ENCODE peak calls at places on chromosomes 13 and 19, in ten cellular contexts. W is heart right ventricle; E is left ventricle myocardium inferior; K is iPS DF 19.7; V is AG08395; R is NCI-H774; Z is Karpas-422; O is stimulated activated CD8-positive, alpha-beta memory T cell treated with anti-CD3 and anti-CD28 coated beads, Interleukin-7, amount 100 ng/mL, for 48 hours; M is stimulated activated CD4-positive, alpha-beta T cell treated with anti-CD3 and anti-CD28 coated beads, Interleukin-1b, Interleukin-23, amount 100 ng/mL, for 24 hours; D is GM04504. J is an unnamed sample.
A peak's percentile ranks its signal among the peaks of the same experiment; 100 is the strongest.

GRCh38 chr19:2188708-2189385 is 25.1 kb downstream of the DOT1L start:
- DNase-seq in M (peak; percentile 25), R (no peak), D (no peak), Z (no peak), E (no peak), W (no peak), V (no peak), O (no peak), K (no peak), J (no peak)

GRCh38 chr13:44243198-44243852 is 130.3 kb upstream of the SERP2 start:
- DNase-seq in D (no peak), O (no peak), K (peak; percentile 28), Z (peak; percentile 71), E (no peak), M (no peak), V (peak; percentile 17), R (no peak), W (peak; percentile 57), J (no peak)

GRCh38 chr19:29671393-29672076 is 6.3 kb downstream of the PLEKHF1 start:
- DNase-seq in M (peak; percentile 81), D (no peak), V (no peak), K (no peak), Z (peak; percentile 74), E (peak; percentile 68), O (peak; percentile 67), R (no peak), W (peak; percentile 46), J (peak; percentile 84)

GRCh38 chr19:40241809-40242384 is 15.4 kb upstream of the CCNP start:
- DNase-seq in V (no peak), R (no peak), O (no peak), D (no peak), Z (no peak), M (no peak), E (peak; percentile 74), W (peak; percentile 83), K (no peak), J (no peak)

GRCh38 chr13:32745509-32745908 is 159.3 kb downstream of the PDS5B start:
- DNase-seq in K (no peak), M (no peak), W (no peak), R (no peak), V (no peak), D (no peak), O (no peak), Z (no peak), E (no peak), J (no peak)

GRCh38 chr19:32879741-32880140 is 10.2 kb upstream of the SLC7A9 start:
- DNase-seq in E (no peak), W (no peak), O (no peak), K (no peak), D (no peak), M (no peak), Z (no peak), R (no peak), V (no peak), J (peak; percentile 74)

GRCh38 chr19:16654151-16654550 is 5.8 kb downstream of the SMIM7 start:
- DNase-seq in M (no peak), V (peak; percentile 20), Z (no peak), O (no peak), K (no peak), W (no peak), E (no peak), D (no peak), R (no peak), J (no peak)

GRCh38 chr19:4548238-4548584 is 8.4 kb upstream of the LRG1 start:
- DNase-seq in R (no peak), O (no peak), W (no peak), Z (no peak), K (no peak), E (no peak), V (no peak), M (no peak), D (no peak), J (no peak)

GRCh38 chr13:32585625-32586021 is 629 bp upstream of the PDS5B start:
- DNase-seq in R (no peak), D (no peak), O (no peak), V (no peak), Z (peak; percentile 48), W (no peak), K (no peak), M (no peak), E (no peak), J (no peak)

GRCh38 chr13:52738719-52739467 is 727 bp downstream of the CNMD start:
- DNase-seq in M (peak; percentile 4), O (no peak), V (no peak), Z (no peak), K (no peak), E (no peak), R (no peak), W (peak; percentile 7), D (no peak), J (peak; percentile 82)

GRCh38 chr13:99353836-99354235 is 46.6 kb upstream of the GPR183 start:
- DNase-seq in E (no peak), R (no peak), M (no peak), K (no peak), W (no peak), V (no peak), D (no peak), O (no peak), Z (no peak), J (peak; percentile 23)

GRCh38 chr13:43374621-43375020 is 351.2 kb downstream of the DNAJC15 start:
- DNase-seq in K (no peak), R (no peak), Z (no peak), E (no peak), W (no peak), O (no peak), V (peak; percentile 83), D (peak; percentile 66), M (no peak), J (no peak)

GRCh38 chr19:16461630-16462051 is 10.1 kb downstream of the EPS15L1 start:
- DNase-seq in Z (no peak), V (no peak), W (peak; percentile 67), M (no peak), E (peak; percentile 83), O (no peak), K (no peak), D (no peak), R (no peak), J (no peak)

GRCh38 chr19:44648536-44649370 is 5.0 kb downstream of the PVR start:
- DNase-seq in W (peak; percentile 74), E (peak; percentile 31), Z (no peak), O (no peak), V (peak; percentile 72), K (no peak), M (no peak), R (no peak), D (peak; percentile 73), J (peak; percentile 46)

GRCh38 chr13:44403720-44404063 is 30.1 kb downstream of the SERP2 start:
- DNase-seq in Z (no peak), D (no peak), W (no peak), M (no peak), O (no peak), E (no peak), R (no peak), V (no peak), K (no peak), J (no peak)

GRCh38 chr13:99993660-99994455 is 12.3 kb downstream of the ZIC2 start:
- DNase-seq in E (no peak), K (no peak), W (no peak), M (no peak), V (no peak), D (no peak), R (no peak), O (no peak), Z (no peak), J (no peak)

GRCh38 chr19:18304496-18305312 is 18.2 kb downstream of the LSM4 start:
- DNase-seq in Z (peak; percentile 84), W (peak; percentile 89), E (peak; percentile 89), K (no peak), M (peak; percentile 84), D (peak; percentile 71), R (no peak), V (peak; percentile 91), O (peak; percentile 77), J (peak; percentile 97)

GRCh38 chr13:93882086-93882651 is 597.3 kb downstream of the DCT start:
- DNase-seq in O (no peak), Z (no peak), M (no peak), K (no peak), R (no peak), D (no peak), V (no peak), W (no peak), E (no peak), J (peak; percentile 47)

GRCh38 chr13:28423010-28423409 is 71.9 kb downstream of the FLT1 start:
- DNase-seq in O (peak; percentile 18), D (no peak), Z (no peak), W (peak; percentile 27), M (no peak), K (no peak), R (no peak), V (no peak), E (peak; percentile 24), J (peak; percentile 84)

GRCh38 chr13:36297600-36298338 is at the start of gene CCDC169:
- DNase-seq in R (peak; percentile 38), K (peak; percentile 69), E (peak; percentile 63), V (peak; percentile 76), M (peak; percentile 57), Z (no peak), D (peak; percentile 23), O (peak; percentile 13), W (peak; percentile 58), J (peak; percentile 90)

GRCh38 chr13:112251930-112252585 is 124.1 kb upstream of the SPACA7 start:
- DNase-seq in M (no peak), D (no peak), R (no peak), O (no peak), V (no peak), K (no peak), W (no peak), Z (no peak), E (no peak), J (no peak)

GRCh38 chr13:108734676-108735075 is 105.3 kb downstream of the MYO16 start:
- DNase-seq in O (no peak), K (peak; percentile 50), W (no peak), V (no peak), D (no peak), R (no peak), E (no peak), Z (no peak), M (no peak), J (no peak)

GRCh38 chr13:112102243-112102642 is 35.3 kb downstream of the SOX1 start:
- DNase-seq in Z (peak; percentile 47), R (no peak), M (no peak), O (no peak), V (no peak), W (no peak), D (no peak), K (no peak), E (no peak), J (no peak)

GRCh38 chr13:112619730-112620639 is 32.0 kb upstream of the TUBGCP3 start:
- DNase-seq in R (peak; percentile 100), Z (peak; percentile 76), D (no peak), O (no peak), E (peak; percentile 38), M (no peak), W (no peak), V (no peak), K (peak; percentile 65), J (peak; percentile 55)

GRCh38 chr19:30691767-30692516 is 319.8 kb downstream of the ZNF536 start:
- DNase-seq in M (no peak), R (no peak), K (no peak), Z (no peak), O (no peak), D (no peak), W (no peak), E (no peak), V (peak; percentile 34), J (no peak)

GRCh38 chr13:35836476-35836875 is 294.7 kb downstream of the DCLK1 start:
- DNase-seq in O (no peak), Z (no peak), D (peak; percentile 52), R (no peak), E (no peak), M (no peak), V (peak; percentile 43), W (no peak), K (no peak), J (no peak)

GRCh38 chr13:87498681-87499080 is 172.5 kb upstream of the SLITRK5 start:
- DNase-seq in M (no peak), D (no peak), K (no peak), Z (peak; percentile 66), O (no peak), W (no peak), V (no peak), R (no peak), E (no peak), J (no peak)